ENCODE peak calls at places on chromosomes 6 and 20, in six cellular contexts. L, G, Y, M, Q and O are unnamed samples. For H3K27me3, the result is how much of the 10 kb centered on the place peaks cover.

GRCh38 chr6:69069881-69070280 is 434.8 kb downstream of the ADGRB3 start:
- DNase-seq in L (no peak), G (no peak), Y (no peak), M (no peak), Q (no peak), O (no peak)

GRCh38 chr6:89144358-89145041 is 1.4 kb upstream of the PM20D2 start:
- DNase-seq in L (no peak), G (no peak), Y (no peak), M (no peak), Q (no peak), O (no peak)

GRCh38 chr20:5720696-5721095 is 29.5 kb upstream of the SHLD1 start:
- DNase-seq in L (no peak), G (no peak), Y (no peak), M (no peak), Q (no peak), O (no peak)

GRCh38 chr6:51753635-51754034 is 333.8 kb downstream of the PKHD1 start:
- DNase-seq in L (no peak), G (no peak), Y (peak), M (no peak), Q (no peak), O (no peak)

GRCh38 chr6:1832844-1833787 is 223.4 kb downstream of the FOXC1 start:
- DNase-seq in L (no peak), G (no peak), Y (no peak), M (no peak), Q (no peak), O (no peak)

GRCh38 chr6:10875026-10875425 is 6.8 kb downstream of the GCM2 start:
- DNase-seq in L (no peak), G (no peak), Y (no peak), M (no peak), Q (no peak), O (no peak)

GRCh38 chr20:855466-856360 is 22.2 kb downstream of the FAM110A start:
- DNase-seq in L (no peak), G (no peak), Y (no peak), M (no peak), Q (no peak), O (no peak)

GRCh38 chr6:24778121-24778520 is 3.4 kb downstream of the GMNN start:
- DNase-seq in L (no peak), G (no peak), Y (no peak), M (no peak), Q (no peak), O (no peak)

GRCh38 chr20:23519556-23519955 is 28.6 kb downstream of the CST8 start:
- DNase-seq in L (no peak), G (no peak), Y (no peak), M (no peak), Q (no peak), O (no peak)

GRCh38 chr20:63025534-63026331 is 19.0 kb upstream of the BHLHE23 start:
- DNase-seq in L (no peak), G (peak), Y (peak), M (no peak), Q (peak), O (no peak)

GRCh38 chr20:17617212-17617867 is 47.5 kb downstream of the DSTN start:
- DNase-seq in L (peak), G (peak), Y (peak), M (peak), Q (peak), O (peak)

GRCh38 chr6:150144294-150144868 is 1.5 kb downstream of the PPP1R14C start:
- DNase-seq in L (no peak), G (no peak), Y (no peak), M (no peak), Q (no peak), O (no peak)

GRCh38 chr6:106165885-106166485 is 79.8 kb downstream of the PRDM1 start:
- DNase-seq in L (no peak), G (no peak), Y (no peak), M (no peak), Q (no peak), O (no peak)

GRCh38 chr6:41642090-41642959 is 4.1 kb downstream of the MDFI start:
- DNase-seq in L (no peak), G (no peak), Y (no peak), M (no peak), Q (no peak), O (no peak)

GRCh38 chr6:32167761-32168262 is 3.4 kb downstream of the EGFL8 start:
- DNase-seq in L (no peak), G (no peak), Y (no peak), M (no peak), Q (no peak), O (no peak)

GRCh38 chr20:39800111-39800510 is 838.0 kb downstream of the DHX35 start:
- DNase-seq in L (no peak), G (no peak), Y (no peak), M (no peak), Q (no peak), O (no peak)

GRCh38 chr6:38220069-38220723 is 400.7 kb downstream of the ZFAND3 start:
- DNase-seq in L (no peak), G (no peak), Y (no peak), M (no peak), Q (no peak), O (no peak)

GRCh38 chr6:25193147-25193864 is 85.9 kb upstream of the CARMIL1 start:
- DNase-seq in L (peak), G (peak), Y (no peak), M (peak), Q (no peak), O (peak)

GRCh38 chr6:139983555-139984276 is 609.3 kb upstream of the CITED2 start:
- DNase-seq in L (no peak), G (no peak), Y (no peak), M (no peak), Q (no peak), O (no peak)

GRCh38 chr6:133632906-133633305 is 256.0 kb upstream of the TCF21 start:
- DNase-seq in L (no peak), G (no peak), Y (peak), M (no peak), Q (no peak), O (no peak)

GRCh38 chr6:116016846-116017545 is 43.7 kb downstream of the FRK start:
- DNase-seq in L (no peak), G (no peak), Y (no peak), M (no peak), Q (no peak), O (no peak)

GRCh38 chr6:45467853-45468252 is 90.1 kb upstream of the SUPT3H start:
- DNase-seq in L (no peak), G (no peak), Y (no peak), M (no peak), Q (peak), O (no peak)

GRCh38 chr6:115272311-115272710 is 788.4 kb downstream of the FRK start:
- DNase-seq in L (no peak), G (no peak), Y (peak), M (no peak), Q (no peak), O (no peak)

GRCh38 chr6:56595490-56596122 is 47.1 kb downstream of the DST start:
- DNase-seq in L (no peak), G (no peak), Y (peak), M (peak), Q (peak), O (no peak)

GRCh38 chr6:1182722-1183521 is 129.0 kb upstream of the FOXQ1 start:
- DNase-seq in L (no peak), G (no peak), Y (no peak), M (no peak), Q (no peak), O (no peak)

GRCh38 chr6:29424575-29424974 is 9.8 kb downstream of the OR12D1 start:
- DNase-seq in L (no peak), G (no peak), Y (no peak), M (no peak), Q (no peak), O (no peak)

GRCh38 chr20:63461364-63461763 is 11.1 kb downstream of the KCNQ2 start:
- DNase-seq in L (no peak), G (no peak), Y (peak), M (no peak), Q (no peak), O (no peak)

GRCh38 chr6:136992113-136992512 is 52.7 kb downstream of the IL20RA start:
- DNase-seq in L (no peak), G (no peak), Y (no peak), M (no peak), Q (no peak), O (no peak)

DNA sequence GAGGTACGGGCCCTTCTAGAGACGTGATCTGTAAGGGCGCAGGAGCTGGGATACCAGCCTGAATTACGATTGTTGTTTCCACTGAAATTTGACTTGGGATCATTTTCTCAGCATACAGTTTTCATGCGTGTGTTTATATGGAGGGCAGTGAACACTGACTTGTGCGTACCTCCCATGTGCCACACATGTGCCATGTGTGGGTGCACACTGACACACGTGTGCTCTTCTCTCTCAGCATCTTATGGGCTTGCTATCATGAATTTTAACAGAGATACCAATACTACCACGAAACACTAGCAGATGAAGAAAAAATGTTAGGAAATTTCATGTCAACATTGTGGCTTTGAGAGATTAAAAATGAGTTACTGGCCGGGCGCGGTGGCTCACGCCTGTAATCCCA is 39.1 kb downstream of the L3MBTL3 start:
- DNase-seq in L (no peak), G (no peak), Y (no peak), M (no peak), Q (no peak), O (no peak)
- H3K27me3 ChIP-seq in L (under half), G (under half), Y (under half), M (under half), Q (under half), O (under half)

GRCh38 chr6:50390416-50390815 is 322.9 kb upstream of the TFAP2D start:
- DNase-seq in L (no peak), G (no peak), Y (no peak), M (no peak), Q (no peak), O (no peak)
- TF ChIP-seq POLR2AphosphoS5 in L (no peak), G (no peak), Y (no peak), M (no peak), Q (no peak), O (no peak)

DNA sequence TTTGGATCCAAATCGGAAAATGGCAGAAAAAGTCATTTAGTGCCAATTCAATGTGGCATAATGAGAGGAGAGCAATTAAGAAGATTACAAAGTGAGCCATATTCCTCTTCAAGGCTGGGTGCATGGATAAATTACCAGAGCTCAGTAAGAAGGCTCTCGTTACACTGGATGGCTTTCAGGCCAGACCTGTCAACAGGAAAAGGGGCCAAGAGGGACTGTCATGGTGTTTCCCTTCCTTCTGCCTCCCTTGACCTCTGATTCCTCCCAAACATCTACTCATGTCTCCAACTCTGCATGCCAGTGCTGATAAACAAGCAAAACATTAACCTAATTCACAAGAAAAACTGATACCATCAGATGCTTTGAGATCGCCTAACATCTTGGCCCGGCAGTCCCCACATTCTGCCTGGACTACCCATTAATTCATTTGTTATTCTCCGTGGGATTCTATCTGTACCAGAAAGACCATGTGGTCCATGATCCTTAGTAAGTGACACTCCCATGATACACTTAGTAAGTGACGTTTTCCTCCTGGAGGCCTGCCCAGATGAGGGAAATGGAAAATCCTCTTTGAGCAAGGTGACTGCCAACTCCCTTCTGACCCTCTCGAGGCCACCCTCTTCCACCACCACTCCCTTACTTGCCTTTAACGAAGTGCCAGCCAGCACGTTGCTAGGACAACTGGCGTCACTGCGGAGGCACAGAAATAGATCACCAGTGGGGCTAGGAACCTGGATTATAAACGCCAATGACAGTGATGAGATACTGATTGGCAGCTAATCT is 239.2 kb downstream of the GMPR start:
- DNase-seq in L (no peak), G (no peak), Y (no peak), M (no peak), Q (no peak), O (no peak)
- H3K27me3 ChIP-seq in L (under half), G (under half), Y (under half), M (under half), Q (under half), O (under half)

DNA sequence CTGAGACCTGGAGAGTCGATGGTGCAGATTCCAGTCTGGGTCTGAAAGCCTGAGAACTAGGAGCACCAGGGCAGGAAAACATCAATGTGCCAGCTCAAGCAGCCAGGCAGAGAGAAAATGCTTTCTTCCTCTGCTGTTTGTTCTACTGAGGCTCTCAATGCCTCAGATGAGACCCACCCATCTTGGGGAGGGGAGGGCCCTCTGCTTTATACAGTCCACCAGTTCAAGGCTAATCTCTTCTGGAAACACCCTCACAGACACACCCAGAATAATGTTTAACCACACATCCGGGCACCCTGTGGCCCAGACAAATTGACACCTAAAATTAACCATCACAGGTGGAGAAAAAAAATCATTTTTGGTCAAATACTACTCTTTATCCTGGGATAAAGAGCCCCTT is 89.3 kb upstream of the SLC22A23 start:
- DNase-seq in L (no peak), G (no peak), Y (no peak), M (no peak), Q (no peak), O (no peak)
- TF ChIP-seq POLR2AphosphoS5 in L (no peak), G (no peak), Y (no peak), M (no peak), Q (no peak), O (no peak)

GRCh38 chr20:56630086-56630493 is 984 bp downstream of the TFAP2C start:
- DNase-seq in L (peak), G (peak), Y (peak), M (peak), Q (peak), O (no peak)

GRCh38 chr20:56629464-56630085 is 469 bp downstream of the TFAP2C start:
- DNase-seq in L (no peak), G (no peak), Y (peak), M (no peak), Q (no peak), O (no peak)

GRCh38 chr20:56631990-56632327 is 2.9 kb downstream of the TFAP2C start:
- DNase-seq in L (no peak), G (no peak), Y (no peak), M (no peak), Q (no peak), O (no peak)

GRCh38 chr20:56631318-56631989 is 2.3 kb downstream of the TFAP2C start:
- DNase-seq in L (no peak), G (no peak), Y (peak), M (no peak), Q (no peak), O (no peak)

GRCh38 chr20:56630506-56631317 is 1.6 kb downstream of the TFAP2C start:
- DNase-seq in L (no peak), G (no peak), Y (peak), M (no peak), Q (no peak), O (no peak)
- H3K27me3 ChIP-seq in L (half or more), G (half or more), Y (half or more), M (under half), Q (half or more), O (under half)

GRCh38 chr20:8082999-8083398 is 49.1 kb upstream of the PLCB1 start:
- DNase-seq in L (no peak), G (no peak), Y (no peak), M (no peak), Q (peak), O (no peak)
- TF ChIP-seq POLR2AphosphoS5 in L (peak), G (no peak), Y (no peak), M (no peak), Q (no peak), O (no peak)